ENCODE peak calls at places on chromosomes 1 and 21, in six cellular contexts. U, P, I, G, F and V are unnamed samples.

GRCh38 chr1:221327954-221328353 is 413.9 kb downstream of the DUSP10 start:
- DNase-seq in U (no peak), P (no peak), I (no peak), G (no peak), F (no peak), V (no peak)

GRCh38 chr1:94336991-94337390 is 81.2 kb upstream of the ABCD3 start:
- DNase-seq in U (no peak), P (no peak), I (no peak), G (no peak), F (no peak), V (peak; percentile 33)

GRCh38 chr1:4787551-4787950 is 133.1 kb downstream of the AJAP1 start:
- DNase-seq in U (no peak), P (no peak), I (no peak), G (no peak), F (no peak), V (no peak)

GRCh38 chr1:63893976-63894375 is 120.2 kb downstream of the ROR1 start:
- DNase-seq in U (no peak), P (no peak), I (no peak), G (no peak), F (no peak), V (peak; percentile 80)

GRCh38 chr1:5744911-5745431 is 247.3 kb downstream of the NPHP4 start:
- DNase-seq in U (no peak), P (no peak), I (no peak), G (no peak), F (peak; percentile 72), V (no peak)

GRCh38 chr1:211736351-211736915 is 61.0 kb upstream of the NEK2 start:
- DNase-seq in U (no peak), P (no peak), I (no peak), G (no peak), F (no peak), V (no peak)

GRCh38 chr1:6205849-6206845 is at the start of gene RNF207:
- DNase-seq in U (peak; percentile 91), P (peak; percentile 58), I (peak; percentile 65), G (no peak), F (peak; percentile 86), V (peak; percentile 95)

GRCh38 chr1:25990702-25991395 is 7.0 kb downstream of the PAFAH2 start:
- DNase-seq in U (no peak), P (no peak), I (no peak), G (no peak), F (no peak), V (no peak)

GRCh38 chr1:8412183-8412831 is 94.4 kb downstream of the SLC45A1 start:
- DNase-seq in U (peak; percentile 68), P (no peak), I (no peak), G (no peak), F (no peak), V (peak; percentile 72)

GRCh38 chr1:64183380-64183984 is 19.9 kb upstream of the UBE2U start:
- DNase-seq in U (no peak), P (no peak), I (no peak), G (no peak), F (no peak), V (peak; percentile 47)

GRCh38 chr1:219554109-219554508 is 58.8 kb downstream of the ZC3H11B start:
- DNase-seq in U (no peak), P (no peak), I (no peak), G (no peak), F (no peak), V (no peak)

GRCh38 chr21:18467715-18468114 is 64.1 kb upstream of the TMPRSS15 start:
- DNase-seq in U (no peak), P (no peak), I (peak; percentile 53), G (no peak), F (no peak), V (no peak)

GRCh38 chr21:43824883-43825609 is 35.7 kb downstream of the RRP1 start:
- DNase-seq in U (no peak), P (no peak), I (no peak), G (no peak), F (no peak), V (no peak)

GRCh38 chr1:234659538-234659937 is 49.6 kb upstream of the IRF2BP2 start:
- DNase-seq in U (peak; percentile 82), P (peak; percentile 69), I (no peak), G (no peak), F (no peak), V (peak; percentile 89)

GRCh38 chr1:27656157-27656893 is 15.7 kb downstream of the IFI6 start:
- DNase-seq in U (no peak), P (no peak), I (no peak), G (peak; percentile 58), F (peak; percentile 86), V (peak; percentile 52)

GRCh38 chr1:27661412-27662075 is 10.4 kb downstream of the IFI6 start:
- DNase-seq in U (no peak), P (no peak), I (no peak), G (no peak), F (no peak), V (no peak)

GRCh38 chr1:27658951-27659496 is 13.0 kb downstream of the IFI6 start:
- DNase-seq in U (peak; percentile 43), P (no peak), I (no peak), G (peak; percentile 52), F (peak; percentile 18), V (peak; percentile 64)

GRCh38 chr1:27660300-27660837 is 11.6 kb downstream of the IFI6 start:
- DNase-seq in U (no peak), P (no peak), I (no peak), G (no peak), F (no peak), V (peak; percentile 14)

DNA sequence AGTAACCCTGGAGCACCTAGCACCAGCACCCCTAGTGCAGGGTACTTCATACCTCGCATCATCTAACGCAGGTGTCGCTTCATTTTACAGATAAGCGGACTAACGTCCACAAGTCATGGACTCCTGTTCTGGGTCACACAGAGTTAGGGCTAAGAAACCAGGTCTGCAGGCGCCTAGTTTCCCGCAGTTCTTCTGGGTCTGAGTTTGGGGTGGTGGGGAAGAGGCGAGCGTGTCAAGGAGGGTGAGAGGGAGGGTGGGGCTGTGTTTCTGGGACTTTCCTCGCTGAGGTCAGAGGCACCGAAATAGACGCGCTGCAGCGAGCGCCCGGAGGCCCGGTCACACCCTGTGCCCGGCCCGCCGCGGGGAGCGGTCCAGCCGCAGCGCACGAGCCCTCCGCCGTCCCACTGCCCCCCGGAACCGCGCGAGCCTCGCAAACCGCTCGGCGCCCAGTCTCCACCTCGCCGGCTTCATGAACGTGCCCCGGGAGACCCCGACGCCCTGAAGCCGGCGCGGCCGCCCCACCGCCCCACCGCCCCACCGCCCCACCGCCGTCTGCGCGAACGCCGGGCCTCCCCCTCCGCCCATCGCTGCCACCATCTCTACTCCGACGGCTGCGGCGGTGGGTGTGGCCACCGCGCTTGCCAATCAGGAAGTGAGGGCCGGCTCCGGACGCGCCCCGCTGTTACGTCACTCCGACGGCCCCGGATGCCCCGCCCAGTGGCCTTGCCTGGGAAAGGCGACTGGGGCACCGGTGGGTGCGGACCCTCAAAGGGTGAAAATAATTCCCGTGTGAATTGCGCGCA is 12.3 kb downstream of the IFI6 start:
- DNase-seq in U (peak; percentile 95), P (peak; percentile 54), I (peak; percentile 90), G (peak; percentile 94), F (peak; percentile 96), V (peak; percentile 85)
- H3K27ac ChIP-seq in U (peak overlapping the region; percentile 8), P (peak overlapping the region; percentile 72), I (no peak overlapping the region), G (peak overlapping the region; percentile 80), F (no peak overlapping the region), V (peak overlapping the region; percentile 50)

GRCh38 chr1:56535362-56535761 is 44.0 kb downstream of the PLPP3 start:
- DNase-seq in U (no peak), P (no peak), I (no peak), G (no peak), F (no peak), V (no peak)
- TF ChIP-seq EZH2phosphoT487 in U (no peak), P (no peak), I (no peak), G (no peak), F (no peak), V (no peak)

GRCh38 chr21:32378956-32379355 is 13.9 kb downstream of the URB1 start:
- DNase-seq in U (no peak), P (no peak), I (no peak), G (no peak), F (no peak), V (no peak)
- H4K20me1 ChIP-seq in U (no peaks in the 10 kb centered on the region), P (no peaks in the 10 kb centered on the region), I (no peaks in the 10 kb centered on the region), G (no peaks in the 10 kb centered on the region), F (peaks cover 15% of the 10 kb centered on the region), V (peaks cover 16% of the 10 kb centered on the region)

GRCh38 chr1:2556277-2557145 is at the start of gene TNFRSF14:
- DNase-seq in U (peak; percentile 66), P (no peak), I (peak; percentile 81), G (peak; percentile 70), F (peak; percentile 47), V (peak; percentile 51)
- H3K27ac ChIP-seq in U (peak within 1 kb of the TSS; percentile 45), P (no peak within 1 kb of the TSS), I (peak within 1 kb of the TSS; percentile 85), G (peak within 1 kb of the TSS; percentile 41), F (no peak within 1 kb of the TSS), V (no peak within 1 kb of the TSS)

GRCh38 chr1:53700776-53701175 is 38.2 kb downstream of the GLIS1 start:
- DNase-seq in U (no peak), P (no peak), I (no peak), G (no peak), F (no peak), V (no peak)

GRCh38 chr1:53699981-53700380 is 39.0 kb downstream of the GLIS1 start:
- DNase-seq in U (no peak), P (no peak), I (no peak), G (no peak), F (no peak), V (no peak)

GRCh38 chr1:53703174-53703573 is 35.8 kb downstream of the GLIS1 start:
- DNase-seq in U (no peak), P (no peak), I (no peak), G (no peak), F (no peak), V (no peak)

GRCh38 chr1:53704304-53704703 is 34.7 kb downstream of the GLIS1 start:
- DNase-seq in U (no peak), P (no peak), I (no peak), G (no peak), F (no peak), V (no peak)

DNA sequence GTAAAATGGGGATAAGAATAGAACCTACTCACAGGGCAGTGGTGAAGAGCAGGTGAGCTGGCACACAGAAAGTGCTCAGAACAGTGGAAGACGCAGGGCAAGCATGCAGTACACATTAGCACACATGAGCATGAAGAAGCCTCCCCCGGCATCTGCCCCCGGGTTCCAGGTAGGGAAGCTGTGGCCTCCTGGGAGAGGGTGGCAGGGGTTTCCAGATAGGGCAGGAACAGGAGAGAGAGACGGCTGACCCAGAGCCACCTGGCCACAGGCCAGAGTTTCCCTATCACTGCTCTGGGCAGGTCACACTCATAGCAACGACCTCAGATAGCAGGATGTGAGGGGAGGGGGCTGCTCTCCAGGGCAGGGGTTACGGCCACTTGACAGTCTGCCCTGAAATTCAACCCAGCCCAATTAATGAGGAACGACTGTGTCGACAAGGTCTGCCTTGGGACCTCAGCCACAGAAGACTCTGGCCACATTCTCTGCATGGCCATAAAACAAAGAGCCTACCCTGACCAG is 36.6 kb downstream of the GLIS1 start:
- DNase-seq in U (no peak), P (no peak), I (no peak), G (no peak), F (no peak), V (no peak)
- TF ChIP-seq EZH2phosphoT487 in U (no peak), P (no peak), I (no peak), G (no peak), F (no peak), V (no peak)